ENCODE peak calls at places on chromosomes 3 and 15, in ten cellular contexts. One of them, this sample, is unnamed. For H3K27me3 and H3K36me3, the result is how much of the 10 kb centered on the place peaks cover.

GRCh38 chr3:177944228-177944661 is 592.0 kb upstream of the KCNMB2 start:
- DNase-seq in body of pancreas: no peak
- DNase-seq in colonic mucosa: no peak
- DNase-seq in Caco-2: no peak
- DNase-seq in prostate gland: no peak
- DNase-seq in NT2/D1: no peak
- DNase-seq in A673: peak
- DNase-seq in Peyer's patch: no peak
- DNase-seq in CD8-positive, alpha-beta T cell: no peak
- DNase-seq in uterus: no peak
- DNase-seq in this sample: no peak

GRCh38 chr3:100210777-100211145 is 50.0 kb upstream of the TBC1D23 start:
- DNase-seq in body of pancreas: no peak
- DNase-seq in colonic mucosa: no peak
- DNase-seq in Caco-2: no peak
- DNase-seq in prostate gland: no peak
- DNase-seq in NT2/D1: peak
- DNase-seq in A673: peak
- DNase-seq in Peyer's patch: no peak
- DNase-seq in CD8-positive, alpha-beta T cell: no peak
- DNase-seq in uterus: no peak
- DNase-seq in this sample: peak

GRCh38 chr3:141123677-141124410 is 72.7 kb downstream of the SPSB4 start:
- DNase-seq in body of pancreas: peak
- DNase-seq in colonic mucosa: no peak
- DNase-seq in Caco-2: no peak
- DNase-seq in prostate gland: no peak
- DNase-seq in NT2/D1: no peak
- DNase-seq in A673: no peak
- DNase-seq in Peyer's patch: no peak
- DNase-seq in CD8-positive, alpha-beta T cell: no peak
- DNase-seq in uterus: no peak
- DNase-seq in this sample: no peak

GRCh38 chr3:131393868-131394267 is 12.3 kb downstream of the NUDT16 start:
- DNase-seq in body of pancreas: no peak
- DNase-seq in colonic mucosa: no peak
- DNase-seq in Caco-2: no peak
- DNase-seq in prostate gland: no peak
- DNase-seq in NT2/D1: no peak
- DNase-seq in A673: peak
- DNase-seq in Peyer's patch: no peak
- DNase-seq in CD8-positive, alpha-beta T cell: no peak
- DNase-seq in uterus: no peak
- DNase-seq in this sample: no peak

GRCh38 chr3:21049368-21050062 is 701.5 kb downstream of the ZNF385D start:
- DNase-seq in body of pancreas: no peak
- DNase-seq in colonic mucosa: no peak
- DNase-seq in Caco-2: no peak
- DNase-seq in prostate gland: no peak
- DNase-seq in NT2/D1: no peak
- DNase-seq in A673: no peak
- DNase-seq in Peyer's patch: no peak
- DNase-seq in CD8-positive, alpha-beta T cell: no peak
- DNase-seq in uterus: no peak
- DNase-seq in this sample: no peak

GRCh38 chr15:32688151-32688639 is 29.6 kb upstream of the GREM1 start:
- DNase-seq in body of pancreas: peak
- DNase-seq in colonic mucosa: peak
- DNase-seq in Caco-2: no peak
- DNase-seq in prostate gland: no peak
- DNase-seq in NT2/D1: no peak
- DNase-seq in A673: no peak
- DNase-seq in Peyer's patch: no peak
- DNase-seq in CD8-positive, alpha-beta T cell: no peak
- DNase-seq in uterus: no peak
- DNase-seq in this sample: no peak

GRCh38 chr15:68379058-68379758 is 52.8 kb downstream of the ITGA11 start:
- DNase-seq in body of pancreas: no peak
- DNase-seq in colonic mucosa: no peak
- DNase-seq in Caco-2: no peak
- DNase-seq in prostate gland: peak
- DNase-seq in NT2/D1: no peak
- DNase-seq in A673: no peak
- DNase-seq in Peyer's patch: no peak
- DNase-seq in CD8-positive, alpha-beta T cell: no peak
- DNase-seq in uterus: peak
- DNase-seq in this sample: no peak

GRCh38 chr3:106332135-106332534 is 463.3 kb upstream of the CBLB start:
- DNase-seq in body of pancreas: no peak
- DNase-seq in colonic mucosa: no peak
- DNase-seq in Caco-2: no peak
- DNase-seq in prostate gland: no peak
- DNase-seq in NT2/D1: no peak
- DNase-seq in A673: no peak
- DNase-seq in Peyer's patch: no peak
- DNase-seq in CD8-positive, alpha-beta T cell: no peak
- DNase-seq in uterus: no peak
- DNase-seq in this sample: no peak

GRCh38 chr15:56693761-56694160 is 39.5 kb downstream of the ZNF280D start:
- DNase-seq in body of pancreas: no peak
- DNase-seq in colonic mucosa: no peak
- DNase-seq in Caco-2: no peak
- DNase-seq in prostate gland: no peak
- DNase-seq in NT2/D1: no peak
- DNase-seq in A673: no peak
- DNase-seq in Peyer's patch: no peak
- DNase-seq in CD8-positive, alpha-beta T cell: no peak
- DNase-seq in uterus: no peak
- DNase-seq in this sample: no peak

GRCh38 chr3:177800565-177800964 is 603.3 kb upstream of the TBL1XR1 start:
- DNase-seq in body of pancreas: no peak
- DNase-seq in colonic mucosa: no peak
- DNase-seq in Caco-2: no peak
- DNase-seq in prostate gland: no peak
- DNase-seq in NT2/D1: no peak
- DNase-seq in A673: no peak
- DNase-seq in Peyer's patch: no peak
- DNase-seq in CD8-positive, alpha-beta T cell: no peak
- DNase-seq in uterus: no peak
- DNase-seq in this sample: no peak

GRCh38 chr15:99014803-99015676 is 7.4 kb upstream of the PGPEP1L start:
- DNase-seq in body of pancreas: peak
- DNase-seq in colonic mucosa: peak
- DNase-seq in Caco-2: peak
- DNase-seq in prostate gland: peak
- DNase-seq in NT2/D1: peak
- DNase-seq in A673: peak
- DNase-seq in Peyer's patch: no peak
- DNase-seq in CD8-positive, alpha-beta T cell: no peak
- DNase-seq in uterus: peak
- DNase-seq in this sample: peak

GRCh38 chr3:133463441-133463860 is 63.6 kb downstream of the BFSP2 start:
- DNase-seq in body of pancreas: no peak
- DNase-seq in colonic mucosa: peak
- DNase-seq in Caco-2: peak
- DNase-seq in prostate gland: no peak
- DNase-seq in NT2/D1: no peak
- DNase-seq in A673: no peak
- DNase-seq in Peyer's patch: no peak
- DNase-seq in CD8-positive, alpha-beta T cell: no peak
- DNase-seq in uterus: no peak
- DNase-seq in this sample: no peak

GRCh38 chr3:18729671-18730070 is 304.5 kb upstream of the SATB1 start:
- DNase-seq in body of pancreas: no peak
- DNase-seq in colonic mucosa: no peak
- DNase-seq in Caco-2: no peak
- DNase-seq in prostate gland: no peak
- DNase-seq in NT2/D1: no peak
- DNase-seq in A673: peak
- DNase-seq in Peyer's patch: no peak
- DNase-seq in CD8-positive, alpha-beta T cell: no peak
- DNase-seq in uterus: no peak
- DNase-seq in this sample: no peak

GRCh38 chr3:170717410-170718402 is 131.8 kb upstream of the SLC7A14 start:
- DNase-seq in body of pancreas: no peak
- DNase-seq in colonic mucosa: no peak
- DNase-seq in Caco-2: no peak
- DNase-seq in prostate gland: no peak
- DNase-seq in NT2/D1: no peak
- DNase-seq in A673: no peak
- DNase-seq in Peyer's patch: no peak
- DNase-seq in CD8-positive, alpha-beta T cell: no peak
- DNase-seq in uterus: no peak
- DNase-seq in this sample: no peak

GRCh38 chr15:52100807-52101206 is 11.8 kb downstream of the BCL2L10 start:
- DNase-seq in body of pancreas: peak
- DNase-seq in colonic mucosa: peak
- DNase-seq in Caco-2: no peak
- DNase-seq in prostate gland: no peak
- DNase-seq in NT2/D1: no peak
- DNase-seq in A673: peak
- DNase-seq in Peyer's patch: peak
- DNase-seq in CD8-positive, alpha-beta T cell: no peak
- DNase-seq in uterus: peak
- DNase-seq in this sample: no peak

DNA sequence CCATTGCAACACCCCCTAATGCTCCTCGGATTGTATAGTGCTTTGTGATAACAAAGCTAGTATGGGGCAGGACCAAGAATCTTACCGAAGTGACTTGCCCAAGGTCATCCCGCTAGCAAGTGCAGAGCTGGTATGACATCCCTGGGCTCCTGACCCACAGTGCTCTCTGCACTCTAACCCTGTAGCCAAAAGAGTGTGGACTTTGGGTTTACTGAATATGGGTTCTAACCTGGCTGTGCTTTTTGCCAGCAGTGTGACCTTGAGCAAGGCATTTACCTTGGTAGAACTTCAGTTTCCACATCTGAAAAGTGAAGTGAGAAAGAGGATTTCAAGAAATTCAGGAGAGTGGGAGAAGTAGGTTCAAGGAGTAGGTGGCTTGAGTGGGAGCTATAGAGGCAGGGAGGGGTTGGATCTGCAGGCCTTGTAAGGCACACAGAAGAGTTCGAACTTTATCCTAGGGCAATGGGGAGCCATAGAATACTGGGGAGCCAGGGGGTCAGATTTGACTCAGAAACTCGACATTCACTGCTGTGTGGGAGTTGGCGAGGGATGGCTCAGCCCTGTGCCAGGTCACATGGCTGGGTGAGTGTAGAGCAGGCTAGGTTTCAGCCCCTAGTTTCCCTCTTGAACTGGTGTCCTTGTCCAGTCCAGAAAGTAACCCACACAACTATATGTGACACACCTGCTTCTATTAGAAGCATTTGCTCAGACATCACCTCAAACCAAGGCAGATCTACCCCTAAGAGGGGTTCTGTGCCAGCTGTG is 91.9 kb downstream of the RPLP1 start:
- DNase-seq in body of pancreas: no peak
- DNase-seq in colonic mucosa: no peak
- DNase-seq in Caco-2: no peak
- DNase-seq in prostate gland: no peak
- DNase-seq in NT2/D1: no peak
- DNase-seq in A673: no peak
- DNase-seq in Peyer's patch: no peak
- DNase-seq in CD8-positive, alpha-beta T cell: no peak
- DNase-seq in uterus: no peak
- DNase-seq in this sample: no peak
- H3K27me3 ChIP-seq in body of pancreas: under half
- H3K27me3 ChIP-seq in colonic mucosa: under half
- H3K27me3 ChIP-seq in Caco-2: under half
- H3K27me3 ChIP-seq in prostate gland: under half
- H3K27me3 ChIP-seq in NT2/D1: under half
- H3K27me3 ChIP-seq in A673: under half
- H3K27me3 ChIP-seq in Peyer's patch: under half
- H3K27me3 ChIP-seq in CD8-positive, alpha-beta T cell: under half
- H3K27me3 ChIP-seq in uterus: under half
- H3K27me3 ChIP-seq in this sample: under half

GRCh38 chr15:77818484-77819270 is 186.0 kb upstream of the LINGO1 start:
- DNase-seq in body of pancreas: no peak
- DNase-seq in colonic mucosa: no peak
- DNase-seq in Caco-2: no peak
- DNase-seq in prostate gland: no peak
- DNase-seq in NT2/D1: no peak
- DNase-seq in A673: peak
- DNase-seq in Peyer's patch: no peak
- DNase-seq in CD8-positive, alpha-beta T cell: no peak
- DNase-seq in uterus: no peak
- DNase-seq in this sample: peak
- H3K4me3 ChIP-seq in body of pancreas: no peak
- H3K4me3 ChIP-seq in colonic mucosa: no peak
- H3K4me3 ChIP-seq in Caco-2: no peak
- H3K4me3 ChIP-seq in prostate gland: peak
- H3K4me3 ChIP-seq in NT2/D1: peak
- H3K4me3 ChIP-seq in A673: peak
- H3K4me3 ChIP-seq in Peyer's patch: peak
- H3K4me3 ChIP-seq in CD8-positive, alpha-beta T cell: no peak
- H3K4me3 ChIP-seq in uterus: no peak
- H3K4me3 ChIP-seq in this sample: peak

GRCh38 chr15:28114114-28114455 is 15.0 kb upstream of the OCA2 start:
- DNase-seq in body of pancreas: no peak
- DNase-seq in colonic mucosa: no peak
- DNase-seq in Caco-2: no peak
- DNase-seq in prostate gland: no peak
- DNase-seq in NT2/D1: no peak
- DNase-seq in A673: no peak
- DNase-seq in Peyer's patch: no peak
- DNase-seq in CD8-positive, alpha-beta T cell: no peak
- DNase-seq in uterus: no peak
- DNase-seq in this sample: peak
- H3K36me3 ChIP-seq in body of pancreas: under half
- H3K36me3 ChIP-seq in colonic mucosa: under half
- H3K36me3 ChIP-seq in Caco-2: under half
- H3K36me3 ChIP-seq in prostate gland: under half
- H3K36me3 ChIP-seq in NT2/D1: half or more
- H3K36me3 ChIP-seq in A673: under half
- H3K36me3 ChIP-seq in Peyer's patch: half or more
- H3K36me3 ChIP-seq in CD8-positive, alpha-beta T cell: under half
- H3K36me3 ChIP-seq in uterus: under half
- H3K36me3 ChIP-seq in this sample: under half

DNA sequence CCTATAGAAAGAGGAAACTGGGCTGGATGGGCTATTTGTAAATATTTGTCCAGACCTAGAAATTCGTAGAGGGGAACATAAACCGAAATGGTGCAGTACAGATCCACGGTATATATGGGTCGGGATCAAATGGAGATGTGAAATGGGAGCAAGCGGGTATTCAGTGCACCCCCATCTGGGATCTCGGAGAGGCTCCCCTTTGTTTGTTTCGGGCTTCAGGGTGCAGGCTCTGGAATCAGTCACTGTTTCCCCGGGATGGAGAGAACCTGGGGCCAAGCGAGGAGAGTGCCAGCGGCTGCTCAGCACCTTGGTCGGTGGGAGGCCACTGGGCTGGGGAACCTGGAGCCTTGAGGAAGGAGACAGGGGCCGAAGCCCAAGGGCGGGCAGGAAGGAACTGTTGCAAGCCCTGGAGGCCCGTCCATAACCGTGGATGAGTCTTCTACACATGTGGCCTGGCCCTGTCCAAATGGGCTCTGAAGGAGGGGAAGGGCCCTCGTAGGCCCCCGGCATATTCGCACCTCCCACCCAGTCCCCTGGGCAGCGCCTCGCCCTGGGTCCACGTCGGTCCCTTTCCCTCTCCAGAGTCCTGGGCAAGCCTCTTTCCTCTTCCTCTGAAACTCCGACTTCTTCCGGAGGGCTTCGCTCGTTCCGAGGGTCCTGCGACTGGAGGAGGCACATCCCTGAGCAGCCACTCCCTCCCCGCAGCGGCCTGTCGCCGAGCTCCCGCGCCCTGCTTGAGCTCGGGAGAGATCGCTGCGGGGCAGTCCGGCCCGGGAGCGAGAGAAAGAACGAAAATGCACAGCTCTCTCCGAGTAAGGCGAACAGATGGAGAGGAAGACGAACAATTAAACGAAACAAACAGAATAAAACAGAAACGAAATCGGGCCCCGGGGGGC is 3.0 kb downstream of the ISL2 start:
- DNase-seq in body of pancreas: no peak
- DNase-seq in colonic mucosa: no peak
- DNase-seq in Caco-2: no peak
- DNase-seq in prostate gland: no peak
- DNase-seq in NT2/D1: no peak
- DNase-seq in A673: no peak
- DNase-seq in Peyer's patch: no peak
- DNase-seq in CD8-positive, alpha-beta T cell: no peak
- DNase-seq in uterus: no peak
- DNase-seq in this sample: peak
- H3K27me3 ChIP-seq in body of pancreas: under half
- H3K27me3 ChIP-seq in colonic mucosa: half or more
- H3K27me3 ChIP-seq in Caco-2: under half
- H3K27me3 ChIP-seq in prostate gland: under half
- H3K27me3 ChIP-seq in NT2/D1: half or more
- H3K27me3 ChIP-seq in A673: half or more
- H3K27me3 ChIP-seq in Peyer's patch: under half
- H3K27me3 ChIP-seq in CD8-positive, alpha-beta T cell: half or more
- H3K27me3 ChIP-seq in uterus: half or more
- H3K27me3 ChIP-seq in this sample: half or more

This sample was measured in H7.